ENCODE peak calls at places on chromosomes 3 and 15, in ten cellular contexts. S is MM.1S; D is iris pigment epithelial cell; K is T-helper 1 cell; P is ecto neural progenitor cell; H is SW480; Z is H54; B is EH; X is AG08395; G is stimulated activated CD4-positive, alpha-beta T cell treated with anti-CD3 and anti-CD28 coated beads, Interleukin-4, amount 100 ng/mL, for 4 hours. M is an unnamed sample.
A peak's percentile ranks its signal among the peaks of the same experiment; 100 is the strongest.

GRCh38 chr3:126060613-126061145 is 23.2 kb downstream of the SLC41A3 start:
- DNase-seq in S (no peak), D (no peak), K (no peak), P (no peak), H (no peak), Z (no peak), B (no peak), X (no peak), G (no peak), M (no peak)

GRCh38 chr15:64232400-64232799 is 69.6 kb upstream of the PPIB start:
- DNase-seq in S (no peak), D (peak; percentile 67), K (no peak), P (no peak), H (peak; percentile 41), Z (no peak), B (peak; percentile 81), X (peak; percentile 41), G (no peak), M (no peak)

GRCh38 chr3:127206154-127206553 is 13.2 kb downstream of the PRR23E start:
- DNase-seq in S (no peak), D (no peak), K (no peak), P (no peak), H (no peak), Z (no peak), B (no peak), X (no peak), G (no peak), M (no peak)

GRCh38 chr15:66402885-66403284 is 16.2 kb downstream of the MAP2K1 start:
- DNase-seq in S (no peak), D (no peak), K (no peak), P (no peak), H (no peak), Z (no peak), B (no peak), X (no peak), G (no peak), M (no peak)

GRCh38 chr3:45066109-45066801 is 40.2 kb downstream of the CLEC3B start:
- DNase-seq in S (no peak), D (peak; percentile 28), K (no peak), P (no peak), H (peak; percentile 28), Z (no peak), B (peak; percentile 26), X (no peak), G (no peak), M (no peak)

GRCh38 chr3:37050242-37050641 is 56.9 kb downstream of the MLH1 start:
- DNase-seq in S (no peak), D (no peak), K (no peak), P (no peak), H (no peak), Z (no peak), B (no peak), X (no peak), G (no peak), M (no peak)

GRCh38 chr3:170275832-170276231 is 53.6 kb downstream of the PRKCI start:
- DNase-seq in S (no peak), D (no peak), K (no peak), P (no peak), H (no peak), Z (no peak), B (no peak), X (no peak), G (no peak), M (no peak)

GRCh38 chr3:157176108-157176507 is 16.2 kb upstream of the CCNL1 start:
- DNase-seq in S (no peak), D (peak; percentile 27), K (no peak), P (no peak), H (no peak), Z (no peak), B (peak; percentile 53), X (no peak), G (no peak), M (no peak)

GRCh38 chr3:63706321-63707085 is 54.0 kb downstream of the SNTN start:
- DNase-seq in S (no peak), D (peak; percentile 23), K (no peak), P (no peak), H (no peak), Z (no peak), B (peak; percentile 20), X (peak; percentile 57), G (no peak), M (no peak)

GRCh38 chr15:84947947-84948830 is 33.5 kb upstream of the PDE8A start:
- DNase-seq in S (no peak), D (peak; percentile 86), K (no peak), P (no peak), H (no peak), Z (peak; percentile 58), B (peak; percentile 96), X (peak; percentile 95), G (no peak), M (no peak)

GRCh38 chr3:57110214-57110613 is 49.8 kb downstream of the SPATA12 start:
- DNase-seq in S (no peak), D (no peak), K (no peak), P (no peak), H (no peak), Z (no peak), B (no peak), X (no peak), G (no peak), M (no peak)

GRCh38 chr3:15347104-15347736 is 14.8 kb upstream of the SH3BP5 start:
- DNase-seq in S (peak; percentile 66), D (no peak), K (peak; percentile 30), P (no peak), H (peak; percentile 19), Z (no peak), B (no peak), X (no peak), G (no peak), M (no peak)

GRCh38 chr15:66808181-66808824 is 106.3 kb downstream of the SMAD6 start:
- DNase-seq in S (no peak), D (no peak), K (no peak), P (no peak), H (no peak), Z (no peak), B (no peak), X (no peak), G (no peak), M (no peak)

GRCh38 chr3:157089455-157090221 is 70.3 kb downstream of the CCNL1 start:
- DNase-seq in S (no peak), D (peak; percentile 30), K (no peak), P (no peak), H (no peak), Z (no peak), B (peak; percentile 46), X (no peak), G (peak; percentile 25), M (no peak)

GRCh38 chr15:32649336-32649735 is 7.8 kb downstream of the SCG5 start:
- DNase-seq in S (no peak), D (no peak), K (no peak), P (no peak), H (no peak), Z (peak; percentile 20), B (peak; percentile 56), X (peak; percentile 60), G (no peak), M (no peak)

GRCh38 chr3:127089487-127090145 is 103.3 kb upstream of the PRR23E start:
- DNase-seq in S (no peak), D (peak; percentile 16), K (no peak), P (no peak), H (no peak), Z (no peak), B (no peak), X (peak; percentile 52), G (no peak), M (no peak)

GRCh38 chr3:131107637-131108433 is 81.2 kb downstream of the NEK11 start:
- DNase-seq in S (no peak), D (peak; percentile 55), K (no peak), P (no peak), H (no peak), Z (no peak), B (peak; percentile 65), X (peak; percentile 4), G (no peak), M (no peak)

GRCh38 chr3:44554626-44555592 is at the start of gene ZKSCAN7:
- DNase-seq in S (no peak), D (peak; percentile 41), K (peak; percentile 51), P (peak; percentile 82), H (no peak), Z (no peak), B (peak; percentile 62), X (peak; percentile 80), G (peak; percentile 55), M (no peak)

GRCh38 chr3:181250714-181251113 is 261.2 kb upstream of the DNAJC19 start:
- DNase-seq in S (no peak), D (no peak), K (no peak), P (no peak), H (no peak), Z (no peak), B (no peak), X (no peak), G (no peak), M (no peak)

GRCh38 chr3:98612996-98613517 is 19.6 kb upstream of the CPOX start:
- DNase-seq in S (peak; percentile 86), D (no peak), K (no peak), P (no peak), H (no peak), Z (no peak), B (peak; percentile 15), X (no peak), G (no peak), M (no peak)

GRCh38 chr3:71548995-71549394 is 34.5 kb downstream of the FOXP1 start:
- DNase-seq in S (no peak), D (no peak), K (no peak), P (no peak), H (no peak), Z (no peak), B (no peak), X (no peak), G (no peak), M (no peak)